ENCODE peak calls at places on chromosome 6, in four cellular contexts. One of them, this sample, is unnamed.
A peak's percentile ranks its signal among the peaks of the same experiment; 100 is the strongest.

GRCh38 chr6:149026530-149026942 is 279.7 kb downstream of the UST start:
- DNase-seq in kidney: no peak
- DNase-seq in ovary: peak; percentile 45
- DNase-seq in AG10803: peak; percentile 83
- DNase-seq in this sample: no peak

GRCh38 chr6:75236630-75237029 is 7.0 kb downstream of the COX7A2 start:
- DNase-seq in kidney: no peak
- DNase-seq in ovary: no peak
- DNase-seq in AG10803: no peak
- DNase-seq in this sample: no peak

GRCh38 chr6:14068133-14068532 is 49.4 kb upstream of the CD83 start:
- DNase-seq in ovary: no peak
- DNase-seq in kidney: no peak
- DNase-seq in AG10803: peak; percentile 84
- DNase-seq in this sample: no peak

GRCh38 chr6:15663057-15663638 is 320 bp upstream of the DTNBP1 start:
- DNase-seq in ovary: no peak
- DNase-seq in kidney: no peak
- DNase-seq in AG10803: peak; percentile 53
- DNase-seq in this sample: no peak

GRCh38 chr6:88661136-88661535 is 302.3 kb downstream of the RNGTT start:
- DNase-seq in kidney: no peak
- DNase-seq in AG10803: no peak
- DNase-seq in ovary: no peak
- DNase-seq in this sample: no peak

GRCh38 chr6:9766240-9766915 is 648.5 kb downstream of the TFAP2A start:
- DNase-seq in ovary: no peak
- DNase-seq in kidney: no peak
- DNase-seq in AG10803: peak; percentile 55
- DNase-seq in this sample: no peak

GRCh38 chr6:90175627-90176538 is 120.8 kb downstream of the BACH2 start:
- DNase-seq in ovary: no peak
- DNase-seq in AG10803: no peak
- DNase-seq in kidney: no peak
- DNase-seq in this sample: no peak

GRCh38 chr6:101705866-101706265 is 312.4 kb downstream of the GRIK2 start:
- DNase-seq in AG10803: no peak
- DNase-seq in ovary: no peak
- DNase-seq in kidney: no peak
- DNase-seq in this sample: no peak

GRCh38 chr6:158468666-158469065 is 91.2 kb upstream of the TMEM181 start:
- DNase-seq in AG10803: no peak
- DNase-seq in ovary: no peak
- DNase-seq in kidney: no peak
- DNase-seq in this sample: no peak

GRCh38 chr6:90494067-90494773 is 92.7 kb downstream of the MAP3K7 start:
- DNase-seq in AG10803: no peak
- DNase-seq in kidney: no peak
- DNase-seq in ovary: no peak
- DNase-seq in this sample: no peak

GRCh38 chr6:53815381-53816119 is 20.7 kb downstream of the LRRC1 start:
- DNase-seq in AG10803: no peak
- DNase-seq in ovary: no peak
- DNase-seq in kidney: no peak
- DNase-seq in this sample: no peak

GRCh38 chr6:163193326-163193725 is 221.2 kb upstream of the QKI start:
- DNase-seq in AG10803: no peak
- DNase-seq in kidney: no peak
- DNase-seq in ovary: no peak
- DNase-seq in this sample: no peak

GRCh38 chr6:137451926-137452325 is 42.3 kb downstream of the OLIG3 start:
- DNase-seq in ovary: no peak
- DNase-seq in kidney: no peak
- DNase-seq in AG10803: peak; percentile 44
- DNase-seq in this sample: no peak

GRCh38 chr6:63576985-63577712 is 4.9 kb downstream of the LOC128125822 start:
- DNase-seq in kidney: no peak
- DNase-seq in ovary: no peak
- DNase-seq in AG10803: no peak
- DNase-seq in this sample: no peak

GRCh38 chr6:134599079-134599478 is 281.2 kb upstream of the SGK1 start:
- DNase-seq in AG10803: no peak
- DNase-seq in ovary: no peak
- DNase-seq in kidney: no peak
- DNase-seq in this sample: no peak

GRCh38 chr6:22149501-22150490 is 147.0 kb downstream of the PRL start:
- DNase-seq in kidney: no peak
- DNase-seq in ovary: no peak
- DNase-seq in AG10803: no peak
- DNase-seq in this sample: no peak

GRCh38 chr6:137412562-137412961 is 81.6 kb downstream of the OLIG3 start:
- DNase-seq in ovary: no peak
- DNase-seq in kidney: no peak
- DNase-seq in AG10803: no peak
- DNase-seq in this sample: no peak

GRCh38 chr6:14263881-14264424 is 146.4 kb downstream of the CD83 start:
- DNase-seq in kidney: no peak
- DNase-seq in AG10803: no peak
- DNase-seq in ovary: no peak
- DNase-seq in this sample: no peak

GRCh38 chr6:47230579-47230978 is 79.1 kb downstream of the TNFRSF21 start:
- DNase-seq in kidney: no peak
- DNase-seq in AG10803: no peak
- DNase-seq in ovary: no peak
- DNase-seq in this sample: no peak

GRCh38 chr6:119384444-119384843 is 34.9 kb upstream of the MAN1A1 start:
- DNase-seq in AG10803: peak; percentile 15
- DNase-seq in kidney: no peak
- DNase-seq in ovary: no peak
- DNase-seq in this sample: no peak

GRCh38 chr6:144008501-144009245 is 614 bp upstream of the PLAGL1 start:
- DNase-seq in AG10803: peak; percentile 8
- DNase-seq in kidney: no peak
- DNase-seq in ovary: no peak
- DNase-seq in this sample: no peak

GRCh38 chr6:144007455-144007778 is 642 bp downstream of the PLAGL1 start:
- DNase-seq in kidney: no peak
- DNase-seq in AG10803: no peak
- DNase-seq in ovary: no peak
- DNase-seq in this sample: no peak

GRCh38 chr6:144012534-144012933 is 4.5 kb upstream of the PLAGL1 start:
- DNase-seq in AG10803: peak; percentile 26
- DNase-seq in kidney: no peak
- DNase-seq in ovary: no peak
- DNase-seq in this sample: no peak

GRCh38 chr6:144007779-144008500 is at the start of gene PLAGL1:
- DNase-seq in ovary: peak; percentile 57
- DNase-seq in kidney: peak; percentile 91
- DNase-seq in AG10803: peak; percentile 74
- DNase-seq in this sample: no peak

DNA sequence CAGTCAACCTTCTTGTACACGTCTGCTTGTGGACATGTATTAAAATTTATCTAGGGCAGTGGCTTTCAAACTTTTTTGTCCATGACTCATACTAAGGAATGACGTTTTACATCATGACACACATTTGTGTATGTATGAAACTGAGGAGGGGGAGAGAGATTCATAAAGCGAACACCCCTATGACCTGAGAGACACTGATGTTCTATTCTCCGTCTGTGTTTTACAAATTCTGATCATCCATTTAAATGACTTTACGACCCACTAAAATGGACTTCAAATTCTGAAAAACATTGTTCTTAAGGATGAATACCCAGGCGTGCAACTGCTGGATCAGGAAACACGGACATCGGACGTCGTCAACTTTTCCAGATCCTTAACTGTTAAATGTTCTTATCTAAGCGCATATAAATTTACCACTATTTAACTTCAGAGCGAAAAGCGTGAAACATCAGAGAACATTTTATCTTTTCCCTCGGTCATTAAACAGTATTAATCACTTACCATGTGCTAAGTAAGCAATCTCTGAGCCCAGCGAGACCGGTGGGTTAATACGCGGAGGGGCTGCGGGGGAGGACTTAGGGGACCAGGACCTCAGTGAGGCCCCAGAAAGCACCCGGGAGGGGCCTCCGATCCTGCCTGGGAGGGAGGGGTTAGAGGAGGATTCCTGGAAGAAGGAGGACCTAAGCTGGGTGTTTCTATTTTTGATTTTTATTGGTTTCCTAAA is 1.2 kb downstream of the PLAGL1 start:
- DNase-seq in AG10803: peak; percentile 54
- DNase-seq in ovary: peak; percentile 25
- DNase-seq in kidney: no peak
- DNase-seq in this sample: no peak
- H3K4me3 ChIP-seq in AG10803: peak overlapping the region; percentile 54
- H3K4me3 ChIP-seq in ovary: peak overlapping the region; percentile 61
- H3K4me3 ChIP-seq in kidney: peak overlapping the region; percentile 50
- H3K4me3 ChIP-seq in this sample: no peak overlapping the region

DNA sequence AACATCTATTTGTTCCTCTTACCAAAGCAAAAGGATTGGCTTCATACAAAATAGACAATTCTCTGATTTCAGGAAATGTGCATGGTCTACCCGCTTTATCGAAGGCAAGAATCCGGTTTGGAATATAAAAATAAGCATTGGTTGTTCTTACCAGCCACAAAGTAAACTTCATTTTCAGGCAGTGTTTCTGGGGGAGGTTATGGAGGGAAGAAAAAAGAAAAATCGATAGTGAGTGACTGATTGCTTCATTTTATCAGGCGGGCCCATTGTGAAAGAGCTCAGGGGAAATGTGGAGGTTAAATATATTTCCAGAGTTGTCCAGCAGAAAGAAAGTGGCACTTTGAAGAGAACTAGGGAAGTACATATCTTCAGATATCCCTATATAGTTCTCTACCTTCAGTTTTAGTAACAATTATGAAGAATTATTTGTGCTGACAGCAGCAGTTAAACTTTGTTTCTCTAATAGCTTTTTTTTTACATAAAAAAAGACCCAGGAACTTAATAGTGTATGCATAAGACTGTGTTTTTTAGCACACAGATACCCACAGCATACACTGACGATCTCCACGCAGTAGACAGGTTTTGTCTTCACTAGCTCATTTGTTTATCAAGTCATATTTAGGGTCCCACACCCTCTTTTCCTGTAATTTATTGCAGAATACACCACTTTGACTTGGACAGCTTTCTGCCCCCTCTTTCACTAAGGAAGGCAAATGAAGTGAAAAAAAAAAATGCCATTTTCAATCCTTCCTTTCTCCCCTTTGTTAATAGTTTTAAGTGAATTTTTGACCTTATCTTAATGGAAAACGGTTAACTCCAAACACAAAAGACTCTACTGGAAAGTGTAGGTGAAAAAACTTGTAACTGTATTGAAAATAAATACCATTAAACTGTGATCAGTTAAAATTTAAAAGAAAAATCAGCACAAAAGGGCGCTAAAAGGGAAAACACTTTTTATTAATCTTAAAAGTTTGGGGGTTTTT is 2.9 kb downstream of the POU3F2 start:
- DNase-seq in kidney: no peak
- DNase-seq in ovary: no peak
- DNase-seq in AG10803: no peak
- DNase-seq in this sample: no peak
- H3K4me3 ChIP-seq in kidney: no peak overlapping the region
- H3K4me3 ChIP-seq in ovary: no peak overlapping the region
- H3K4me3 ChIP-seq in AG10803: no peak overlapping the region
- H3K4me3 ChIP-seq in this sample: no peak overlapping the region

GRCh38 chr6:155216312-155217028 is 47.3 kb upstream of the CLDN20 start:
- DNase-seq in ovary: no peak
- DNase-seq in AG10803: no peak
- DNase-seq in kidney: no peak
- DNase-seq in this sample: no peak

GRCh38 chr6:155219299-155219698 is 44.5 kb upstream of the CLDN20 start:
- DNase-seq in ovary: no peak
- DNase-seq in kidney: no peak
- DNase-seq in AG10803: no peak
- DNase-seq in this sample: no peak

GRCh38 chr6:155221086-155221485 is 42.7 kb upstream of the CLDN20 start:
- DNase-seq in kidney: no peak
- DNase-seq in AG10803: no peak
- DNase-seq in ovary: no peak
- DNase-seq in this sample: no peak

GRCh38 chr6:155215906-155216305 is 47.9 kb upstream of the CLDN20 start:
- DNase-seq in kidney: no peak
- DNase-seq in ovary: no peak
- DNase-seq in AG10803: no peak
- DNase-seq in this sample: no peak

GRCh38 chr6:155219858-155220301 is 43.9 kb upstream of the CLDN20 start:
- DNase-seq in ovary: no peak
- DNase-seq in AG10803: no peak
- DNase-seq in kidney: no peak
- DNase-seq in this sample: no peak
- H3K4me3 ChIP-seq in ovary: no peak overlapping the region
- H3K4me3 ChIP-seq in AG10803: no peak overlapping the region
- H3K4me3 ChIP-seq in kidney: no peak overlapping the region
- H3K4me3 ChIP-seq in this sample: no peak overlapping the region

GRCh38 chr6:140850438-140850837 is 1282.3 kb upstream of the GJE1 start:
- DNase-seq in ovary: no peak
- DNase-seq in kidney: no peak
- DNase-seq in AG10803: peak; percentile 26
- DNase-seq in this sample: no peak

GRCh38 chr6:140846518-140847277 is 1286.0 kb upstream of the GJE1 start:
- DNase-seq in ovary: no peak
- DNase-seq in AG10803: peak; percentile 73
- DNase-seq in kidney: no peak
- DNase-seq in this sample: no peak

GRCh38 chr6:140849441-140849840 is 1283.3 kb upstream of the GJE1 start:
- DNase-seq in kidney: no peak
- DNase-seq in ovary: no peak
- DNase-seq in AG10803: no peak
- DNase-seq in this sample: no peak

GRCh38 chr6:140845666-140846065 is 1287.1 kb upstream of the GJE1 start:
- DNase-seq in ovary: no peak
- DNase-seq in kidney: no peak
- DNase-seq in AG10803: peak; percentile 82
- DNase-seq in this sample: no peak
- H3K4me3 ChIP-seq in ovary: no peak overlapping the region
- H3K4me3 ChIP-seq in kidney: no peak overlapping the region
- H3K4me3 ChIP-seq in AG10803: no peak overlapping the region
- H3K4me3 ChIP-seq in this sample: no peak overlapping the region

GRCh38 chr6:31402324-31403282 is 792 bp upstream of the MICA start:
- DNase-seq in kidney: no peak
- DNase-seq in ovary: peak; percentile 58
- DNase-seq in AG10803: no peak
- DNase-seq in this sample: no peak
- H3K4me3 ChIP-seq in kidney: peak overlapping the region; percentile 84
- H3K4me3 ChIP-seq in ovary: peak overlapping the region; percentile 81
- H3K4me3 ChIP-seq in AG10803: peak overlapping the region; percentile 82
- H3K4me3 ChIP-seq in this sample: peak overlapping the region; percentile 59

This sample was measured in GM12864.